ENCODE peak calls at places on chromosome 11, in eight cellular contexts. One of them, this sample, is unnamed.

GRCh38 chr11:35265755-35266454 is 126.9 kb downstream of the CD44 start:
- DNase-seq in left ventricle myocardium inferior: no peak
- DNase-seq in body of pancreas: peak; percentile 80
- DNase-seq in esophagus muscularis mucosa: no peak
- DNase-seq in heart right ventricle: no peak
- DNase-seq in fibroblast of lung: no peak
- DNase-seq in HCT116: no peak
- DNase-seq in GM23338: no peak
- DNase-seq in this sample: no peak

GRCh38 chr11:132718711-132719641 is 813.3 kb downstream of the OPCML start:
- DNase-seq in left ventricle myocardium inferior: no peak
- DNase-seq in body of pancreas: no peak
- DNase-seq in esophagus muscularis mucosa: no peak
- DNase-seq in heart right ventricle: no peak
- DNase-seq in fibroblast of lung: peak; percentile 78
- DNase-seq in HCT116: no peak
- DNase-seq in GM23338: no peak
- DNase-seq in this sample: no peak

GRCh38 chr11:13595166-13595565 is 73.3 kb upstream of the FAR1 start:
- DNase-seq in left ventricle myocardium inferior: no peak
- DNase-seq in body of pancreas: no peak
- DNase-seq in esophagus muscularis mucosa: no peak
- DNase-seq in heart right ventricle: no peak
- DNase-seq in fibroblast of lung: peak; percentile 71
- DNase-seq in HCT116: no peak
- DNase-seq in GM23338: no peak
- DNase-seq in this sample: no peak

GRCh38 chr11:13784848-13785247 is 116.4 kb downstream of the FAR1 start:
- DNase-seq in left ventricle myocardium inferior: no peak
- DNase-seq in body of pancreas: no peak
- DNase-seq in esophagus muscularis mucosa: peak; percentile 82
- DNase-seq in heart right ventricle: no peak
- DNase-seq in fibroblast of lung: no peak
- DNase-seq in HCT116: no peak
- DNase-seq in GM23338: no peak
- DNase-seq in this sample: no peak

GRCh38 chr11:7512525-7513209 is 1.1 kb upstream of the PPFIBP2 start:
- DNase-seq in left ventricle myocardium inferior: peak; percentile 83
- DNase-seq in body of pancreas: peak; percentile 76
- DNase-seq in esophagus muscularis mucosa: peak; percentile 97
- DNase-seq in heart right ventricle: peak; percentile 84
- DNase-seq in fibroblast of lung: no peak
- DNase-seq in HCT116: no peak
- DNase-seq in GM23338: peak; percentile 10
- DNase-seq in this sample: peak; percentile 87

GRCh38 chr11:100269511-100269910 is 417.6 kb upstream of the ARHGAP42 start:
- DNase-seq in left ventricle myocardium inferior: no peak
- DNase-seq in body of pancreas: no peak
- DNase-seq in esophagus muscularis mucosa: no peak
- DNase-seq in heart right ventricle: no peak
- DNase-seq in fibroblast of lung: no peak
- DNase-seq in HCT116: no peak
- DNase-seq in GM23338: no peak
- DNase-seq in this sample: no peak

GRCh38 chr11:78037056-78037455 is 14.0 kb upstream of the KCTD14 start:
- DNase-seq in left ventricle myocardium inferior: no peak
- DNase-seq in body of pancreas: peak; percentile 78
- DNase-seq in esophagus muscularis mucosa: no peak
- DNase-seq in heart right ventricle: no peak
- DNase-seq in fibroblast of lung: no peak
- DNase-seq in HCT116: no peak
- DNase-seq in GM23338: no peak
- DNase-seq in this sample: peak; percentile 63

GRCh38 chr11:18671246-18671645 is 27.3 kb upstream of the TMEM86A start:
- DNase-seq in left ventricle myocardium inferior: no peak
- DNase-seq in body of pancreas: no peak
- DNase-seq in esophagus muscularis mucosa: no peak
- DNase-seq in heart right ventricle: no peak
- DNase-seq in fibroblast of lung: no peak
- DNase-seq in HCT116: no peak
- DNase-seq in GM23338: no peak
- DNase-seq in this sample: no peak

GRCh38 chr11:125062196-125062930 is 742 bp upstream of the SLC37A2 start:
- DNase-seq in left ventricle myocardium inferior: no peak
- DNase-seq in body of pancreas: no peak
- DNase-seq in esophagus muscularis mucosa: peak; percentile 55
- DNase-seq in heart right ventricle: no peak
- DNase-seq in fibroblast of lung: no peak
- DNase-seq in HCT116: no peak
- DNase-seq in GM23338: no peak
- DNase-seq in this sample: no peak

GRCh38 chr11:31702966-31703365 is 108.2 kb downstream of the PAX6 start:
- DNase-seq in left ventricle myocardium inferior: no peak
- DNase-seq in body of pancreas: no peak
- DNase-seq in esophagus muscularis mucosa: no peak
- DNase-seq in heart right ventricle: no peak
- DNase-seq in fibroblast of lung: peak; percentile 26
- DNase-seq in HCT116: no peak
- DNase-seq in GM23338: no peak
- DNase-seq in this sample: no peak

GRCh38 chr11:57491371-57492061 is 24.0 kb downstream of the SLC43A1 start:
- DNase-seq in left ventricle myocardium inferior: peak; percentile 46
- DNase-seq in body of pancreas: peak; percentile 62
- DNase-seq in esophagus muscularis mucosa: no peak
- DNase-seq in heart right ventricle: no peak
- DNase-seq in fibroblast of lung: no peak
- DNase-seq in HCT116: no peak
- DNase-seq in GM23338: peak; percentile 85
- DNase-seq in this sample: no peak

GRCh38 chr11:16788141-16789060 is 50.0 kb downstream of the C11orf58 start:
- DNase-seq in left ventricle myocardium inferior: peak; percentile 71
- DNase-seq in body of pancreas: peak; percentile 81
- DNase-seq in esophagus muscularis mucosa: no peak
- DNase-seq in heart right ventricle: peak; percentile 54
- DNase-seq in fibroblast of lung: peak; percentile 85
- DNase-seq in HCT116: peak; percentile 75
- DNase-seq in GM23338: peak; percentile 83
- DNase-seq in this sample: peak; percentile 75

GRCh38 chr11:117374316-117374715 is 46.7 kb downstream of the CEP164 start:
- DNase-seq in left ventricle myocardium inferior: no peak
- DNase-seq in body of pancreas: no peak
- DNase-seq in esophagus muscularis mucosa: no peak
- DNase-seq in heart right ventricle: no peak
- DNase-seq in fibroblast of lung: no peak
- DNase-seq in HCT116: no peak
- DNase-seq in GM23338: no peak
- DNase-seq in this sample: no peak

GRCh38 chr11:128862421-128862820 is 4.7 kb downstream of the KCNJ1 start:
- DNase-seq in left ventricle myocardium inferior: no peak
- DNase-seq in body of pancreas: no peak
- DNase-seq in esophagus muscularis mucosa: no peak
- DNase-seq in heart right ventricle: no peak
- DNase-seq in fibroblast of lung: no peak
- DNase-seq in HCT116: no peak
- DNase-seq in GM23338: no peak
- DNase-seq in this sample: no peak

GRCh38 chr11:112310414-112310813 is 49.8 kb upstream of the PLET1 start:
- DNase-seq in left ventricle myocardium inferior: no peak
- DNase-seq in body of pancreas: no peak
- DNase-seq in esophagus muscularis mucosa: peak; percentile 47
- DNase-seq in heart right ventricle: no peak
- DNase-seq in fibroblast of lung: no peak
- DNase-seq in HCT116: no peak
- DNase-seq in GM23338: no peak
- DNase-seq in this sample: no peak

GRCh38 chr11:12122083-12122482 is 11.7 kb downstream of the MICAL2 start:
- DNase-seq in left ventricle myocardium inferior: no peak
- DNase-seq in body of pancreas: peak; percentile 68
- DNase-seq in esophagus muscularis mucosa: no peak
- DNase-seq in heart right ventricle: no peak
- DNase-seq in fibroblast of lung: no peak
- DNase-seq in HCT116: peak; percentile 48
- DNase-seq in GM23338: peak; percentile 82
- DNase-seq in this sample: no peak

GRCh38 chr11:60813324-60813723 is 28.2 kb downstream of the MS4A10 start:
- DNase-seq in left ventricle myocardium inferior: no peak
- DNase-seq in body of pancreas: no peak
- DNase-seq in esophagus muscularis mucosa: no peak
- DNase-seq in heart right ventricle: no peak
- DNase-seq in fibroblast of lung: no peak
- DNase-seq in HCT116: no peak
- DNase-seq in GM23338: no peak
- DNase-seq in this sample: no peak

DNA sequence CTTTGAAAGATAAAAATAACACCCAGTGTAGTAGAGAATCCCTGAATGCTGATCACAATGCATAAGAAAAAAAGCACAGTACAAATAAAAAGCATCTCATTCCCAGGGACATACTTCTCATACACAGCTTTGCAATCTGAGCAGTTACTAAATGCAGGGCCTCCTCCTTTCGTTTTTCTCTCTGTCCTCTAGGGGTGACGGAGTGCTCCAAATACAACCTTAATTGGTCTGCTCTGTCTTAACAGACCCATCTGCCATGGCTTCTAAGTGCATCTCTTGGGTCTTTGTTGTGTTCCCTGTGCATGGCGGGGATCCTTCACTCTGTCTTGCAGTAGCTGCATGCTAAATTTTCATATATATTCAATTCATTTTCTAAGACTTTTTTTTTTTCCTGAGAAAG is 1114.2 kb upstream of the RAG2 start:
- DNase-seq in left ventricle myocardium inferior: no peak
- DNase-seq in body of pancreas: no peak
- DNase-seq in esophagus muscularis mucosa: no peak
- DNase-seq in heart right ventricle: no peak
- DNase-seq in fibroblast of lung: peak; percentile 15
- DNase-seq in HCT116: no peak
- DNase-seq in GM23338: peak; percentile 48
- DNase-seq in this sample: no peak
- TF ChIP-seq CTCF in left ventricle myocardium inferior: no peak
- TF ChIP-seq CTCF in body of pancreas: no peak
- TF ChIP-seq CTCF in esophagus muscularis mucosa: no peak
- TF ChIP-seq CTCF in heart right ventricle: no peak
- TF ChIP-seq CTCF in fibroblast of lung: peak; percentile 29
- TF ChIP-seq CTCF in HCT116: no peak
- TF ChIP-seq CTCF in GM23338: peak; percentile 19
- TF ChIP-seq CTCF in this sample: no peak

DNA sequence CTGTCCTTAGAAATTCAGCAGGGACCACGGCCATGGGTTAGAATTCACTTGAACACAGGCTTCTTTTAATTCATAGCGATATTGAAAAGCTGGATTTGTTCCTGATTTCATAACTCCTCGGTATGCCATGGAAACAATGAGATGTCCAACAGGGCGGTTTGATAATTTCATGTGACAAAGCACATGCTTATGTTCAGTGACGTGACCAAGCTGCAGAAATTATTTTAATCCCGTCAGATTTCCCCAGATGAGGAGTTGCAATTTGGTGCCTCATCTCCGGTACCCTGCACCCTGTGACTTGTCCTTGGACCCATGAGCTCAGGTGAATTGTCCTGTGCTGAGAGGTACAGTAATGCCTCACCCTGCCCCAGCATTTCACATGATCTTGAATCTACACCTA is 81.7 kb downstream of the C11orf91 start:
- DNase-seq in left ventricle myocardium inferior: no peak
- DNase-seq in body of pancreas: no peak
- DNase-seq in esophagus muscularis mucosa: no peak
- DNase-seq in heart right ventricle: no peak
- DNase-seq in fibroblast of lung: no peak
- DNase-seq in HCT116: no peak
- DNase-seq in GM23338: no peak
- DNase-seq in this sample: no peak
- H3K4me1 ChIP-seq in left ventricle myocardium inferior: no peaks in the 10 kb centered on the region
- H3K4me1 ChIP-seq in body of pancreas: peaks cover 8% of the 10 kb centered on the region
- H3K4me1 ChIP-seq in esophagus muscularis mucosa: no peaks in the 10 kb centered on the region
- H3K4me1 ChIP-seq in heart right ventricle: no peaks in the 10 kb centered on the region
- H3K4me1 ChIP-seq in fibroblast of lung: peaks cover 3% of the 10 kb centered on the region
- H3K4me1 ChIP-seq in HCT116: no peaks in the 10 kb centered on the region
- H3K4me1 ChIP-seq in GM23338: peaks cover 12% of the 10 kb centered on the region
- H3K4me1 ChIP-seq in this sample: no peaks in the 10 kb centered on the region

DNA sequence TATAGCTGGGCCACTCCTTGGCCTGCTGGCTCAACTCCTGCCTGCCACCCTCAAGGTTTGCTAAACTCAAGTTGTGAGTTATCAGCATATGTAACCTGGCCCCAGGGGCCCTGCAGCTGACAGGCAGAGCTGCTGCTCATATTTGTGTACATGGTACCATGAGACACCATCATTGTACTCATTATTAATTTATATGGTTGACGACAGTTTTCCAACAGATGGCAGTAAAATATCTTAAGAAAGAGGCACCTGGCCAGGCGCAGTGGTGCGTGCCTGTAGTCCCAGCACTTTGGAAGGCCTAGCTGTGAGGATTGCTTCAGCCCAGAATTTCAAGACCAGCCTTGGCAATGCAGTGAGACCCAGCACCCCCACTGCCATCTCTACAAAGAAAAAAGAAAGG is 11.4 kb upstream of the DENND5A start:
- DNase-seq in left ventricle myocardium inferior: no peak
- DNase-seq in body of pancreas: no peak
- DNase-seq in esophagus muscularis mucosa: no peak
- DNase-seq in heart right ventricle: no peak
- DNase-seq in fibroblast of lung: no peak
- DNase-seq in HCT116: no peak
- DNase-seq in GM23338: no peak
- DNase-seq in this sample: no peak
- TF ChIP-seq CTCF in left ventricle myocardium inferior: no peak
- TF ChIP-seq CTCF in body of pancreas: no peak
- TF ChIP-seq CTCF in esophagus muscularis mucosa: no peak
- TF ChIP-seq CTCF in heart right ventricle: no peak
- TF ChIP-seq CTCF in fibroblast of lung: no peak
- TF ChIP-seq CTCF in HCT116: peak; percentile 28
- TF ChIP-seq CTCF in GM23338: peak; percentile 34
- TF ChIP-seq CTCF in this sample: no peak

DNA sequence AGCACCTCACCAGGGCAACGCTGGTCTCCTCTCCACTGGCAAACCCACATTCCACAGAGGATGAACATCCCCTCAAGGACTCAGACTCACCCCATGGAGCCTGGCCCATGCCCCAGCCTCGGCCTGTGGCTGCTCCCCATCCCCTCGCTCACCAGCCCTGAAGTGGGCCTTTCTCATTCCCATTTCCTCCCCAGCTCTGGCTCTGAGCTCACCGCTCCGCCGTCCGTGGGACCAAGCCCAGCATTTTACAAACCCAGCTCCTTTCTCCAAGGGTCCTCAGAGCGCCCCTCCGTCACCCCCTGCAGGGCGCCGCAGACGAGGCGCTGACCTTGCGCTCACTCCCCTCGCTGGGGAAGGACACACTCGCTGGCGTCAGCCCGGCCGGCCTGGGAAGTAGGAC is 6.9 kb upstream of the IGF2 start:
- DNase-seq in left ventricle myocardium inferior: no peak
- DNase-seq in body of pancreas: no peak
- DNase-seq in esophagus muscularis mucosa: no peak
- DNase-seq in heart right ventricle: no peak
- DNase-seq in fibroblast of lung: no peak
- DNase-seq in HCT116: no peak
- DNase-seq in GM23338: no peak
- DNase-seq in this sample: no peak
- H3K4me1 ChIP-seq in left ventricle myocardium inferior: peaks cover 12% of the 10 kb centered on the region
- H3K4me1 ChIP-seq in body of pancreas: peaks cover 11% of the 10 kb centered on the region
- H3K4me1 ChIP-seq in esophagus muscularis mucosa: peaks cover 9% of the 10 kb centered on the region
- H3K4me1 ChIP-seq in heart right ventricle: peaks cover 9% of the 10 kb centered on the region
- H3K4me1 ChIP-seq in fibroblast of lung: no peaks in the 10 kb centered on the region
- H3K4me1 ChIP-seq in HCT116: peaks cover 7% of the 10 kb centered on the region
- H3K4me1 ChIP-seq in GM23338: peaks cover 10% of the 10 kb centered on the region
- H3K4me1 ChIP-seq in this sample: peaks cover 10% of the 10 kb centered on the region

This sample was measured in left lung.